ENCODE peak calls at places on chromosomes 16 and 17, in four cellular contexts. P is T-helper 2 cell; F is EL; V is activated naive CD8-positive, alpha-beta T cell treated with anti-CD3 and anti-CD28 coated beads, Interleukin-2, amount 50 U/mL, for 24 hours. X is an unnamed sample.
A peak's percentile ranks its signal among the peaks of the same experiment; 100 is the strongest.

GRCh38 chr16:69340095-69340644 is 598 bp downstream of the NIP7 start:
- DNase-seq in P (peak; percentile 42), F (peak; percentile 18), V (peak; percentile 40), X (peak; percentile 57)

GRCh38 chr16:2147981-2148671 is at the start of gene RAB26:
- DNase-seq in P (peak; percentile 75), F (peak; percentile 59), V (peak; percentile 52), X (peak; percentile 56)

GRCh38 chr17:77363821-77364361 is 223.1 kb downstream of the SEC14L1 start:
- DNase-seq in P (no peak), F (peak; percentile 54), V (peak; percentile 57), X (peak; percentile 15)

GRCh38 chr16:75319513-75320401 is 68.3 kb upstream of the BCAR1 start:
- DNase-seq in P (peak; percentile 41), F (peak; percentile 84), V (no peak), X (no peak)

GRCh38 chr16:84141143-84141670 is 3.8 kb downstream of the HSDL1 start:
- DNase-seq in P (peak; percentile 37), F (no peak), V (no peak), X (peak; percentile 36)

GRCh38 chr16:86406056-86406455 is 104.3 kb upstream of the FOXF1 start:
- DNase-seq in P (no peak), F (no peak), V (no peak), X (no peak)

GRCh38 chr16:61823326-61823725 is 212.9 kb downstream of the CDH8 start:
- DNase-seq in P (no peak), F (no peak), V (no peak), X (no peak)

GRCh38 chr17:43556292-43556691 is 10.2 kb upstream of the ETV4 start:
- DNase-seq in P (peak; percentile 29), F (peak; percentile 80), V (peak; percentile 22), X (peak; percentile 57)

GRCh38 chr16:11672206-11673090 is 4.2 kb downstream of the SNN start:
- DNase-seq in P (peak; percentile 84), F (no peak), V (no peak), X (no peak)

GRCh38 chr17:1521067-1521466 is 4.7 kb upstream of the INPP5K start:
- DNase-seq in P (no peak), F (no peak), V (no peak), X (no peak)

GRCh38 chr17:39177256-39177655 is 11.3 kb upstream of the ARL5C start:
- DNase-seq in P (peak; percentile 24), F (no peak), V (no peak), X (no peak)

GRCh38 chr17:15493031-15493750 is 25.8 kb upstream of the CDRT4 start:
- DNase-seq in P (no peak), F (no peak), V (no peak), X (no peak)

GRCh38 chr16:28984619-28985135 is at the start of gene LAT:
- DNase-seq in P (peak; percentile 92), F (no peak), V (peak; percentile 76), X (no peak)

GRCh38 chr16:59886021-59886420 is 1151.9 kb upstream of the GOT2 start:
- DNase-seq in P (no peak), F (peak; percentile 90), V (no peak), X (no peak)

GRCh38 chr17:77440571-77440981 is 299.8 kb downstream of the SEC14L1 start:
- DNase-seq in P (peak; percentile 84), F (no peak), V (no peak), X (no peak)

GRCh38 chr16:9441021-9441420 is 349.6 kb downstream of the HAPSTR1 start:
- DNase-seq in P (no peak), F (no peak), V (no peak), X (no peak)

X was measured in erythroblast.